ENCODE peak calls at places on chromosomes 3 and 15, in five cellular contexts. M, U, J, V and K are unnamed samples.

GRCh38 chr3:184749168-184749744 is 37.4 kb upstream of the MAGEF1 start:
- DNase-seq in M (no peak), U (no peak), V (no peak), J (no peak), K (no peak)

GRCh38 chr15:85800460-85801123 is 5.9 kb upstream of the KLHL25 start:
- DNase-seq in J (no peak), M (no peak), U (peak), V (no peak), K (peak)

GRCh38 chr3:111568906-111569305 is 26.2 kb downstream of the ZBED2 start:
- DNase-seq in U (no peak), V (no peak), J (no peak), M (no peak), K (no peak)

GRCh38 chr15:39580117-39580629 is 706 bp upstream of the THBS1 start:
- DNase-seq in U (peak), M (peak), V (no peak), J (peak), K (peak)

GRCh38 chr3:125054436-125055164 is 1.2 kb downstream of the HEG1 start:
- DNase-seq in U (peak), V (peak), M (no peak), J (no peak), K (peak)

GRCh38 chr3:23129817-23130216 is 73.3 kb upstream of the UBE2E2 start:
- DNase-seq in U (no peak), M (no peak), V (no peak), J (no peak), K (peak)

GRCh38 chr15:42832577-42832976 is 88.0 kb downstream of the TTBK2 start:
- DNase-seq in U (no peak), J (no peak), M (no peak), V (no peak), K (no peak)

GRCh38 chr15:70636540-70637165 is 126.7 kb downstream of the UACA start:
- DNase-seq in V (no peak), J (no peak), M (no peak), U (peak), K (peak)

GRCh38 chr15:70276401-70276800 is 178.7 kb upstream of the TLE3 start:
- DNase-seq in J (no peak), V (no peak), U (no peak), M (no peak), K (no peak)

GRCh38 chr3:8668216-8668615 is 23.6 kb upstream of the SSUH2 start:
- DNase-seq in U (no peak), M (no peak), J (no peak), V (no peak), K (no peak)

GRCh38 chr15:38062679-38063078 is 128.2 kb downstream of the TMCO5A start:
- DNase-seq in J (no peak), M (no peak), U (no peak), V (no peak), K (no peak)

GRCh38 chr3:16399473-16399872 is 114.0 kb downstream of the RFTN1 start:
- DNase-seq in J (no peak), V (no peak), M (peak), U (no peak), K (no peak)

GRCh38 chr3:29128004-29128403 is 152.9 kb upstream of the RBMS3 start:
- DNase-seq in M (no peak), V (no peak), U (no peak), J (no peak), K (no peak)

GRCh38 chr15:90291679-90292356 is 26.3 kb downstream of the NGRN start:
- DNase-seq in M (peak), J (no peak), V (no peak), U (peak), K (peak)

GRCh38 chr3:143961351-143961750 is 10.3 kb upstream of the DIPK2A start:
- DNase-seq in U (no peak), M (no peak), V (no peak), J (no peak), K (no peak)

GRCh38 chr3:124428372-124429128 is 301.7 kb upstream of the UMPS start:
- DNase-seq in M (no peak), U (no peak), J (no peak), V (no peak), K (no peak)

GRCh38 chr15:39580630-39581500 is at the start of gene THBS1:
- DNase-seq in U (peak), V (no peak), J (peak), M (no peak), K (peak)

GRCh38 chr3:53837331-53837730 is 8.9 kb downstream of the CHDH start:
- DNase-seq in J (no peak), U (no peak), M (no peak), V (no peak), K (no peak)

GRCh38 chr15:80639168-80639555 is 55.9 kb upstream of the ABHD17C start:
- DNase-seq in M (no peak), V (no peak), J (no peak), U (no peak), K (no peak)

GRCh38 chr15:51924146-51925068 is 47.2 kb downstream of the LEO1 start:
- DNase-seq in V (no peak), J (peak), U (no peak), M (peak), K (no peak)

GRCh38 chr3:23888617-23889228 is 28.1 kb downstream of the NKIRAS1 start:
- DNase-seq in V (no peak), M (peak), U (peak), J (no peak), K (peak)

GRCh38 chr3:42216820-42217416 is 49.1 kb downstream of the CCK start:
- DNase-seq in J (peak), U (no peak), M (no peak), V (no peak), K (no peak)

GRCh38 chr3:43998374-43998840 is 243.3 kb upstream of the TOPAZ1 start:
- DNase-seq in M (no peak), V (no peak), U (no peak), J (peak), K (no peak)

GRCh38 chr3:21613372-21614070 is 137.5 kb downstream of the ZNF385D start:
- DNase-seq in V (no peak), J (no peak), U (no peak), M (no peak), K (no peak)

GRCh38 chr3:24184528-24185176 is 239.6 kb downstream of the NR1D2 start:
- DNase-seq in M (no peak), U (no peak), V (no peak), J (no peak), K (no peak)

GRCh38 chr15:60620707-60621106 is 141.8 kb upstream of the ICE2 start:
- DNase-seq in U (no peak), V (no peak), M (no peak), J (peak), K (no peak)

GRCh38 chr3:40992023-40992422 is 207.3 kb upstream of the CTNNB1 start:
- DNase-seq in J (no peak), V (no peak), M (no peak), U (no peak), K (no peak)

GRCh38 chr15:25171856-25172687 is 217.3 kb downstream of the SNRPN start:
- DNase-seq in U (no peak), M (no peak), V (no peak), J (no peak), K (no peak)

GRCh38 chr3:123597561-123597960 is 12.7 kb upstream of the HACD2 start:
- DNase-seq in M (no peak), U (no peak), V (no peak), J (no peak), K (peak)

GRCh38 chr15:94266789-94267188 is 35.4 kb downstream of the MCTP2 start:
- DNase-seq in U (no peak), V (no peak), M (no peak), J (no peak), K (no peak)

GRCh38 chr3:25747033-25747432 is 36.2 kb downstream of the NGLY1 start:
- DNase-seq in J (no peak), M (no peak), V (no peak), U (no peak), K (no peak)

GRCh38 chr3:165744025-165744424 is 93.2 kb downstream of the BCHE start:
- DNase-seq in V (no peak), M (no peak), U (no peak), J (no peak), K (no peak)

GRCh38 chr15:59609730-59610712 is 1.6 kb upstream of the GCNT3 start:
- DNase-seq in V (no peak), U (no peak), M (no peak), J (no peak), K (no peak)

GRCh38 chr3:70992131-70992530 is 591.4 kb downstream of the FOXP1 start:
- DNase-seq in J (no peak), U (no peak), V (no peak), M (no peak), K (no peak)

GRCh38 chr3:70990190-70990589 is 593.3 kb downstream of the FOXP1 start:
- DNase-seq in M (no peak), U (no peak), J (no peak), V (no peak), K (no peak)

GRCh38 chr3:70990723-70991122 is 592.8 kb downstream of the FOXP1 start:
- DNase-seq in U (no peak), V (no peak), J (no peak), M (no peak), K (no peak)

GRCh38 chr3:70994644-70995043 is 588.9 kb downstream of the FOXP1 start:
- DNase-seq in U (no peak), J (no peak), V (no peak), M (no peak), K (no peak)

GRCh38 chr3:70992557-70992956 is 591.0 kb downstream of the FOXP1 start:
- DNase-seq in U (no peak), J (no peak), V (no peak), M (no peak), K (no peak)
- TF ChIP-seq JUND in U (no peak), J (no peak), V (no peak), M (no peak), K (no peak)

GRCh38 chr15:100948430-100948762 is 29.2 kb downstream of the LRRK1 start:
- DNase-seq in J (no peak), V (no peak), M (no peak), U (no peak), K (no peak)

GRCh38 chr15:100951965-100952364 is 32.8 kb downstream of the LRRK1 start:
- DNase-seq in V (no peak), J (no peak), M (no peak), U (no peak), K (no peak)

GRCh38 chr15:100945006-100945405 is 25.8 kb downstream of the LRRK1 start:
- DNase-seq in J (no peak), M (no peak), U (no peak), V (no peak), K (no peak)

GRCh38 chr15:100944237-100944875 is 25.2 kb downstream of the LRRK1 start:
- DNase-seq in V (no peak), U (no peak), M (no peak), J (no peak), K (no peak)

GRCh38 chr15:100947760-100948429 is 28.7 kb downstream of the LRRK1 start:
- DNase-seq in J (no peak), M (no peak), V (no peak), U (no peak), K (no peak)
- TF ChIP-seq JUND in J (no peak), M (no peak), V (no peak), U (no peak), K (no peak)

GRCh38 chr3:187735837-187736236 is 9.4 kb downstream of the BCL6 start:
- DNase-seq in M (no peak), V (no peak), J (no peak), U (no peak), K (no peak)

GRCh38 chr3:187737401-187738088 is 7.7 kb downstream of the BCL6 start:
- DNase-seq in J (peak), V (no peak), U (no peak), M (peak), K (no peak)

GRCh38 chr3:187738089-187738399 is 7.2 kb downstream of the BCL6 start:
- DNase-seq in V (no peak), J (no peak), U (no peak), M (no peak), K (no peak)

GRCh38 chr3:187735383-187735782 is 9.9 kb downstream of the BCL6 start:
- DNase-seq in J (no peak), V (no peak), U (no peak), M (no peak), K (no peak)

DNA sequence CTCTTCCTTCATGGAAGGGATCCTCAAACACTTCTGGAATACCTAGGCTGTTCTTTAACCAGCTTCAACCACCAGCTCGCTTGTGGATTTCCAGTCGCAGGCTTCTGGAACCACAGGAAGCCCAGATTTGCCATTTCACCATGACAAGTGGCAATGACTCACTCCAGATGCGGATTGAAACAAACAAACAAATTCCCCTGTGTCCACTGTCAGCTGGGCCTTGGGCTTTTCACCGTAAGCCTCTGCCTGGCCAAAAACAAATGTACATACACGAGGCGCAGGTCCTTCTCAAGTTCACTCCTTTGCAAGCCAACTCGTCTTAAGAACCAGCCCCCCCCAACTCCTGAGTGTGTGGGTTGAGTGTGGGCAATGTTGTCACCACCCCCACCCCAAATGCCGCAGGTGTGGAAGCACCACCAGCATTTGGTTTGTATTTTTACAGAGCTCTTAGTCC is 8.8 kb downstream of the BCL6 start:
- DNase-seq in V (no peak), M (peak), J (no peak), U (no peak), K (no peak)
- TF ChIP-seq JUND in V (no peak), M (peak), J (peak), U (peak), K (no peak)

GRCh38 chr3:35437381-35437780 is 201.9 kb upstream of the ARPP21 start:
- DNase-seq in J (no peak), U (no peak), M (no peak), V (no peak), K (no peak)

GRCh38 chr3:35438101-35438500 is 201.2 kb upstream of the ARPP21 start:
- DNase-seq in U (no peak), V (no peak), J (no peak), M (no peak), K (no peak)

GRCh38 chr3:35439626-35440025 is 199.7 kb upstream of the ARPP21 start:
- DNase-seq in U (no peak), V (no peak), M (no peak), J (no peak), K (no peak)

GRCh38 chr3:35440826-35441225 is 198.5 kb upstream of the ARPP21 start:
- DNase-seq in U (no peak), V (no peak), M (no peak), J (no peak), K (no peak)
- TF ChIP-seq JUND in U (no peak), V (no peak), M (no peak), J (no peak), K (no peak)

GRCh38 chr3:99686955-99687612 is 48.7 kb downstream of the COL8A1 start:
- DNase-seq in U (peak), V (no peak), J (peak), M (peak), K (peak)
- TF ChIP-seq JUND in U (no peak), V (no peak), J (no peak), M (no peak), K (no peak)

GRCh38 chr3:154120903-154121235 is 321 bp upstream of the ARHGEF26 start:
- DNase-seq in M (no peak), V (no peak), J (no peak), U (no peak), K (no peak)
- TF ChIP-seq JUND in M (no peak), V (no peak), J (no peak), U (no peak), K (no peak)

DNA sequence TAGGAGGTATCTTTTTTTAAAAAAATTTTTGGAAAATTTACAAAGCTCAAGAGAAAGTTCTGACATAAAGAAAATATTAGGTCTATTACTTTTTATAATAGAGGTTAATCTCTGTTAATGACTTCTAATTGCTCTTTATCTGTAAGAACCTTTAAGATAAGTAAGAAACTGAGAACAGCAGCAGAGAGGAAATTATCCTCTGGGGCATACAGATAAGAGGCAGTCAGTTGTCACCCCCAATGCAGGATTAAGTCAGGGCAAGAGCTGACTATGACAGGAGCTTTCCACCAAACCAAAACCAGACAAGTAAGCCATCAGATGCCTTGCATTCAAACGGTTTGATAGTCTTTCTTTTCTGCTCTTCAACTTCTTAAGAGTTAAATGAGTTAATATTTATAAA is 149.0 kb downstream of the GSK3B start:
- DNase-seq in M (peak), J (no peak), U (no peak), V (no peak), K (no peak)
- TF ChIP-seq JUND in M (no peak), J (no peak), U (no peak), V (no peak), K (no peak)

DNA sequence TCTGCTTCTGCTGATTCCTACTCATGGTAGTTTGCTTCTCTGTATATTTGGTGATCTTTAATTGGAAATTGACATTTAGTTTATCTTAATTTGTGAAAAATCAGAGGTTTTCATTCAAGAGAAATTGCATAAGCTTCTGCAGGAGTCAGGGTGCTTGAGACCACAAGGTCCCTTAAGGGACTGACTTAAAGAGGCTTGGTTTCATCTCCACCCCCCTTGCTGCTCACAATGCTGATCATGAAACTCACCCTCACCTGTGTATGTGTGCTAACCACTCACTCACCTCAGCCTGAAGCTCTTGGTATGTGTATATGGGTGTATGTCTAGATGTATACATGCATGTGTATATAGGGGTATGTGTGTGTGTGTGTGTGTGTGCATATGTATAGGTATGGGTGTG is 11.4 kb downstream of the PGPEP1L start:
- DNase-seq in U (no peak), M (no peak), J (no peak), V (no peak), K (no peak)
- TF ChIP-seq JUND in U (no peak), M (no peak), J (no peak), V (no peak), K (no peak)

GRCh38 chr3:58521917-58522680 is 14.9 kb downstream of the ACOX2 start:
- DNase-seq in J (peak), V (no peak), U (peak), M (no peak), K (peak)
- TF ChIP-seq JUND in J (no peak), V (no peak), U (no peak), M (no peak), K (peak)